ENCODE peak calls at places on chromosomes 7 and 10, in four cellular contexts. K is transverse colon; T is CD4-positive, CD25-positive, alpha-beta regulatory T cell; M is stomach. W is an unnamed sample.

GRCh38 chr7:137715101-137715500 is 131.7 kb downstream of the DGKI start:
- DNase-seq in K (no peak), T (no peak), M (no peak), W (no peak)

GRCh38 chr7:70446448-70447143 is 685.3 kb upstream of the GALNT17 start:
- DNase-seq in K (no peak), T (no peak), M (no peak), W (no peak)

GRCh38 chr10:103888113-103888841 is 29.7 kb downstream of the STN1 start:
- DNase-seq in K (peak; percentile 91), T (peak; percentile 75), M (peak; percentile 90), W (no peak)

GRCh38 chr10:26997610-26998009 is 102.7 kb downstream of the ANKRD26 start:
- DNase-seq in K (no peak), T (peak; percentile 51), M (no peak), W (no peak)

GRCh38 chr10:5622586-5622985 is 43.8 kb downstream of the ASB13 start:
- DNase-seq in K (no peak), T (no peak), M (no peak), W (no peak)

GRCh38 chr7:80634505-80634904 is 3.9 kb upstream of the CD36 start:
- DNase-seq in K (no peak), T (no peak), M (no peak), W (peak; percentile 92)

GRCh38 chr7:84339306-84339705 is 144.7 kb upstream of the SEMA3A start:
- DNase-seq in K (no peak), T (no peak), M (no peak), W (no peak)

GRCh38 chr10:87845624-87846377 is 17.5 kb downstream of the KLLN start:
- DNase-seq in K (no peak), T (no peak), M (no peak), W (no peak)

GRCh38 chr10:67802767-67803538 is 35.0 kb downstream of the DNAJC12 start:
- DNase-seq in K (no peak), T (no peak), M (no peak), W (no peak)

GRCh38 chr7:40640566-40640965 is 505.8 kb downstream of the SUGCT start:
- DNase-seq in K (no peak), T (no peak), M (no peak), W (no peak)

GRCh38 chr7:36651404-36651803 is 72.9 kb downstream of the AOAH start:
- DNase-seq in K (no peak), T (no peak), M (no peak), W (no peak)

GRCh38 chr10:79284158-79284871 is 63.0 kb upstream of the PPIF start:
- DNase-seq in K (no peak), T (no peak), M (no peak), W (no peak)

GRCh38 chr7:16880469-16881034 is 1.2 kb downstream of the AGR3 start:
- DNase-seq in K (peak; percentile 44), T (no peak), M (no peak), W (no peak)

GRCh38 chr7:1260236-1260635 is 27.6 kb downstream of the UNCX start:
- DNase-seq in K (no peak), T (no peak), M (no peak), W (no peak)

GRCh38 chr10:33901166-33901565 is 566.7 kb upstream of the NRP1 start:
- DNase-seq in K (no peak), T (no peak), M (no peak), W (no peak)

GRCh38 chr10:100637785-100638184 is 102.0 kb downstream of the HIF1AN start:
- DNase-seq in K (no peak), T (no peak), M (no peak), W (no peak)

GRCh38 chr7:6637544-6638229 is 569 bp downstream of the ZNF316 start:
- DNase-seq in K (peak; percentile 41), T (peak; percentile 54), M (no peak), W (peak; percentile 32)

GRCh38 chr7:91940171-91940570 is 491 bp upstream of the AKAP9 start:
- DNase-seq in K (peak; percentile 19), T (peak; percentile 52), M (no peak), W (no peak)

GRCh38 chr10:79074732-79075131 is 6.0 kb downstream of the ZMIZ1 start:
- DNase-seq in K (peak; percentile 77), T (no peak), M (peak; percentile 86), W (no peak)

GRCh38 chr7:142854505-142855400 is at the start of gene EPHB6:
- DNase-seq in K (peak; percentile 87), T (peak; percentile 57), M (peak; percentile 89), W (peak; percentile 29)

GRCh38 chr7:20329389-20330175 is 1.1 kb upstream of the ITGB8 start:
- DNase-seq in K (peak; percentile 71), T (peak; percentile 34), M (peak; percentile 59), W (peak; percentile 34)

GRCh38 chr7:87364246-87364645 is 18.8 kb downstream of the CROT start:
- DNase-seq in K (no peak), T (no peak), M (no peak), W (no peak)

DNA sequence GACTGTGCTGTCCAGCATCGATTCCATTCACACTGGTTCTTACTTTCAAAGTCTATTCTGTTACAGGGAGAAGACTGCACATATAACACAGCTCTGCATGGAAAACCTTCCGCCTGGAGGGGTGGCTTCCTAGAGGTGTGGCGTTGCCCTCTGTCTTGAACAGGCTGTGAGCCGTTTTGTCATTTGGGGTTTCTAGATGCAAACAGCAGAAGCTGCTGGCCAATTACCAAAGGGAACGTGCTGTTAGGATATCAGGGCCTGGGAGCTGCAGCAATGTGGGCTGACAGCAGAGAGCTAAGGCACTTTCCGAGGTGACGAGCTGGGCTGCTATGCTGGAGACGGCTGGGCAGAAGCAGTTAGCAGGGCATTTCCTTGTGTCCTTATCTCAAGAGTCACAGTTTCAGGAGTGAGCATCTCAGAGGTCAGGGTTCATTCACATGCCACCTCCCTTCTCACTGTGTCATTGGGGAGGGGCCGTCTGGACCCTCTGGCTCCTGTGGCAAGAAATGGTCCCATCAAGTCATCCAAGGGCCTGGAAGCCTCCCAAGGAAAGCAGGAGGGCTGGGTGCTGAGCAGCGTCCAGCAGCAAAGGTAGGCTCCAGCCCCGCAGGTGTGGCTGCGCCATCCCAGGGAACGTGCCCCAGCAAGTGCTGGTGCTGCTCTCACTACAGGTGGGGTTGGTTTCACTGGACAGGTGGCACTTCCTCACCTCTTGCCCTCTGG is 106.5 kb downstream of the WDR37 start:
- DNase-seq in K (no peak), T (no peak), M (peak; percentile 10), W (no peak)
- H3K27ac ChIP-seq in K (no peak overlapping the region), T (no peak overlapping the region), M (no peak overlapping the region), W (no peak overlapping the region)

GRCh38 chr7:63899691-63900393 is 98.8 kb upstream of the ZNF722 start:
- DNase-seq in K (peak; percentile 29), T (peak; percentile 70), M (no peak), W (no peak)
- H3K4me3 ChIP-seq in K (no peak overlapping the region), T (peak overlapping the region; percentile 72), M (peak overlapping the region; percentile 45), W (peak overlapping the region; percentile 20)

GRCh38 chr10:91607661-91608442 is 25.0 kb downstream of the PPP1R3C start:
- DNase-seq in K (no peak), T (no peak), M (no peak), W (no peak)
- H3K27ac ChIP-seq in K (peak overlapping the region; percentile 81), T (no peak overlapping the region), M (peak overlapping the region; percentile 36), W (no peak overlapping the region)

GRCh38 chr7:41996381-41997035 is 240.5 kb downstream of the GLI3 start:
- DNase-seq in K (no peak), T (no peak), M (no peak), W (no peak)
- H3K4me3 ChIP-seq in K (no peak overlapping the region), T (no peak overlapping the region), M (no peak overlapping the region), W (no peak overlapping the region)

GRCh38 chr10:42646692-42647640 is 8.6 kb upstream of the ZNF33B start:
- DNase-seq in K (no peak), T (no peak), M (peak; percentile 45), W (no peak)
- H3K27ac ChIP-seq in K (no peak overlapping the region), T (no peak overlapping the region), M (no peak overlapping the region), W (no peak overlapping the region)

DNA sequence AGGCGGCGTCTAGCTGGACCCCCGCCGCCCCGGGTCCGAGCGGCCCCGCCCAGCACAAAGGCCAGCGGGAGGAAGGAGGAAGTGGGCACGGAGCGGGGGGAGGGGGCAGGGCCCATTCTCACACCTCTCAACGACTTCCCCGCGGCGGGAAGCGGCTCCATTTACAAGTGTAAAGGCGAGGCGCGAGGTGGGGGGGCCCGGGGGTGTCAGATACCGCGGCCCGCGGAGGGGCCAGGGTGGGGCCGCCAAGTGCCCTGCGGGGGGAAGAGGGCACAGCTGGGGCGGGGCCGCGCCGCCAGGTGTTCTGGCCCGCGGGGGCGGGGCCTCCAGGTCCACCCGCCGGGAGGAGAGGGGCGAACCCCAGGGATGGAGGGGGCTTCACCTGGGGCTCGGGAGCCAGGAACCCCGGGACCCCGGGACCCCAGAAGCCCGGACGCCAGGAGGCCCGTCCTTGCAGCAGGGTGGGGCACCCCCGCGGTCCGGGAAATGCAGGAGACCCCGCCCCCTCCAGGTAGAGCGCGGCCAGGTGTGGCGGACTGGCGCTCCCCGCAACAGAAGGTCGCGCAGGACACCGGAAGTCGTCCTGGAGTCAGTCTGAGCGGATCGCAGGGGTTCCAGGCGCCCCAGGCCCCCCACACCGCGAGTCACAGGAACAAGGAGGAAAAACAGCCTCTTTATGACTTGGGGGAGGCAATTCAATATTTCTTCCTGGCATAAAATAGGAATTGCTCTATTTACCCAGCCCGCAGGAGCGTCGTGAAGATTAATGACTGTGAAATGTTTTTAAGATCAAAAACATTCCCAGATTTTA is 8.3 kb downstream of the CTBP2 start:
- DNase-seq in K (peak; percentile 86), T (no peak), M (peak; percentile 70), W (no peak)
- H3K4me3 ChIP-seq in K (no peak overlapping the region), T (no peak overlapping the region), M (peak overlapping the region; percentile 40), W (peak overlapping the region; percentile 2)

W was measured in HL-60.